ENCODE peak calls at places on chromosomes 1 and 21, in four cellular contexts. One of them, this sample, is unnamed.

GRCh38 chr1:155208406-155208655 is 164 bp upstream of the MTX1 start:
- DNase-seq in SK-N-SH: no peak
- DNase-seq in K562: no peak
- DNase-seq in HepG2: no peak
- DNase-seq in this sample: no peak

GRCh38 chr1:75954594-75954993 is 22.4 kb upstream of the ASB17 start:
- DNase-seq in SK-N-SH: no peak
- DNase-seq in K562: no peak
- DNase-seq in HepG2: no peak
- DNase-seq in this sample: no peak

GRCh38 chr21:33403128-33403785 is at the start of gene IFNGR2:
- DNase-seq in SK-N-SH: peak
- DNase-seq in HepG2: no peak
- DNase-seq in K562: peak
- DNase-seq in this sample: peak

GRCh38 chr1:202656951-202657646 is 53.2 kb downstream of the SYT2 start:
- DNase-seq in K562: peak
- DNase-seq in HepG2: peak
- DNase-seq in SK-N-SH: no peak
- DNase-seq in this sample: peak

GRCh38 chr1:212235848-212236247 is 49.4 kb upstream of the PPP2R5A start:
- DNase-seq in HepG2: no peak
- DNase-seq in SK-N-SH: no peak
- DNase-seq in K562: no peak
- DNase-seq in this sample: no peak

GRCh38 chr1:78284354-78284753 is 206.4 kb upstream of the PTGFR start:
- DNase-seq in HepG2: no peak
- DNase-seq in SK-N-SH: no peak
- DNase-seq in K562: no peak
- DNase-seq in this sample: no peak

GRCh38 chr1:231040019-231040799 is at the start of gene FAM89A:
- DNase-seq in HepG2: no peak
- DNase-seq in K562: peak
- DNase-seq in SK-N-SH: peak
- DNase-seq in this sample: peak

GRCh38 chr1:60989745-60990718 is 92.3 kb upstream of the NFIA start:
- DNase-seq in SK-N-SH: peak
- DNase-seq in HepG2: no peak
- DNase-seq in K562: peak
- DNase-seq in this sample: no peak

GRCh38 chr1:220878223-220879081 is 791 bp upstream of the HLX start:
- DNase-seq in K562: no peak
- DNase-seq in SK-N-SH: no peak
- DNase-seq in HepG2: no peak
- DNase-seq in this sample: no peak

GRCh38 chr1:153260980-153261792 is 1.7 kb downstream of the LORICRIN start:
- DNase-seq in K562: no peak
- DNase-seq in SK-N-SH: peak
- DNase-seq in HepG2: no peak
- DNase-seq in this sample: peak

GRCh38 chr1:203428981-203429599 is 46.5 kb upstream of the PRELP start:
- DNase-seq in SK-N-SH: no peak
- DNase-seq in HepG2: no peak
- DNase-seq in K562: no peak
- DNase-seq in this sample: no peak

GRCh38 chr1:29177022-29177705 is 4.5 kb downstream of the SRSF4 start:
- DNase-seq in SK-N-SH: no peak
- DNase-seq in HepG2: no peak
- DNase-seq in K562: no peak
- DNase-seq in this sample: no peak

GRCh38 chr1:192766876-192767275 is 42.0 kb upstream of the RGS2 start:
- DNase-seq in K562: no peak
- DNase-seq in SK-N-SH: no peak
- DNase-seq in HepG2: no peak
- DNase-seq in this sample: peak

GRCh38 chr1:223700388-223700918 is 11.9 kb upstream of the CAPN2 start:
- DNase-seq in HepG2: no peak
- DNase-seq in K562: no peak
- DNase-seq in SK-N-SH: no peak
- DNase-seq in this sample: no peak

GRCh38 chr1:16719571-16720402 is 20.5 kb upstream of the RNU1-4 start:
- DNase-seq in K562: peak
- DNase-seq in HepG2: no peak
- DNase-seq in SK-N-SH: peak
- DNase-seq in this sample: peak

GRCh38 chr1:74508449-74508848 is 4.0 kb downstream of the LRRC53 start:
- DNase-seq in HepG2: no peak
- DNase-seq in K562: no peak
- DNase-seq in SK-N-SH: peak
- DNase-seq in this sample: no peak

GRCh38 chr1:3195480-3195815 is 126.4 kb downstream of the PRDM16 start:
- DNase-seq in SK-N-SH: no peak
- DNase-seq in K562: no peak
- DNase-seq in HepG2: no peak
- DNase-seq in this sample: no peak

GRCh38 chr1:91282695-91283420 is 121.8 kb downstream of the HFM1 start:
- DNase-seq in HepG2: peak
- DNase-seq in K562: peak
- DNase-seq in SK-N-SH: peak
- DNase-seq in this sample: peak

GRCh38 chr1:9100471-9101043 is 28.3 kb downstream of the GPR157 start:
- DNase-seq in HepG2: peak
- DNase-seq in SK-N-SH: no peak
- DNase-seq in K562: no peak
- DNase-seq in this sample: no peak

GRCh38 chr1:154220970-154221814 is 437 bp downstream of the UBAP2L start:
- DNase-seq in K562: peak
- DNase-seq in HepG2: no peak
- DNase-seq in SK-N-SH: peak
- DNase-seq in this sample: peak

GRCh38 chr1:232029297-232029696 is 402.7 kb downstream of the DISC1 start:
- DNase-seq in HepG2: no peak
- DNase-seq in K562: no peak
- DNase-seq in SK-N-SH: peak
- DNase-seq in this sample: no peak

GRCh38 chr1:229225331-229225782 is 45.6 kb upstream of the RAB4A start:
- DNase-seq in HepG2: peak
- DNase-seq in SK-N-SH: no peak
- DNase-seq in K562: no peak
- DNase-seq in this sample: no peak
- TF ChIP-seq MAX in HepG2: peak
- TF ChIP-seq MAX in SK-N-SH: no peak
- TF ChIP-seq MAX in K562: no peak
- TF ChIP-seq MAX in this sample: no peak

GRCh38 chr1:173134800-173135199 is 72.3 kb downstream of the TNFSF4 start:
- DNase-seq in K562: no peak
- DNase-seq in SK-N-SH: no peak
- DNase-seq in HepG2: no peak
- DNase-seq in this sample: no peak
- TF ChIP-seq FOXJ3 in K562: no peak
- TF ChIP-seq FOXJ3 in SK-N-SH: no peak
- TF ChIP-seq FOXJ3 in HepG2: no peak
- TF ChIP-seq FOXJ3 in this sample: no peak

GRCh38 chr1:182601416-182601786 is 2.8 kb downstream of the RGS16 start:
- DNase-seq in SK-N-SH: peak
- DNase-seq in K562: peak
- DNase-seq in HepG2: peak
- DNase-seq in this sample: peak

GRCh38 chr1:182600745-182601415 is 3.3 kb downstream of the RGS16 start:
- DNase-seq in K562: no peak
- DNase-seq in SK-N-SH: no peak
- DNase-seq in HepG2: no peak
- DNase-seq in this sample: no peak

GRCh38 chr1:182598296-182598695 is 5.9 kb downstream of the RGS16 start:
- DNase-seq in SK-N-SH: no peak
- DNase-seq in K562: no peak
- DNase-seq in HepG2: no peak
- DNase-seq in this sample: no peak

GRCh38 chr1:182600036-182600713 is 4.0 kb downstream of the RGS16 start:
- DNase-seq in SK-N-SH: no peak
- DNase-seq in HepG2: no peak
- DNase-seq in K562: no peak
- DNase-seq in this sample: no peak

DNA sequence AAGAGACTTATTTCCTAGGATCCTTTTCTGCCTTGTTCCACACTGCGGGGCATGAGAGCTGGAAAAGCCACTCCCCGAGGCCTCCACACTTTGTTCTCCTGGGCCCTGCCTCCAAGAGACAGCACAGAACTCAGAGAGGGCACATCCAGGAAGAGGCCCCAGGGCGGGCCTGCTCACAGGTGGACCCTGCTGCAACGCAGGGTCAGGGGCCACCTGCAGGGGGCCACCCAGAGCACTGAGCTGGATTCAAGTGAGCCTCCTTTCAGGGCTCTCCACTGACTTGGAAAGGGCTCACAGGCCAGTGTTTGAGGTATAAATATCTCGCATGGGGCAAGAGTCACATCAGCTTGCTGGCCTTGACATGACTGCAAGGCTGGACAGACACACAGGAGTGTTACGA is 4.8 kb downstream of the RGS16 start:
- DNase-seq in K562: peak
- DNase-seq in SK-N-SH: peak
- DNase-seq in HepG2: no peak
- DNase-seq in this sample: peak
- TF ChIP-seq MAX in K562: no peak
- TF ChIP-seq MAX in SK-N-SH: no peak
- TF ChIP-seq MAX in HepG2: no peak
- TF ChIP-seq MAX in this sample: no peak

GRCh38 chr21:40511976-40512375 is 335.0 kb downstream of the DSCAM start:
- DNase-seq in HepG2: no peak
- DNase-seq in SK-N-SH: no peak
- DNase-seq in K562: no peak
- DNase-seq in this sample: no peak
- TF ChIP-seq FOXJ3 in HepG2: no peak
- TF ChIP-seq FOXJ3 in SK-N-SH: no peak
- TF ChIP-seq FOXJ3 in K562: no peak
- TF ChIP-seq FOXJ3 in this sample: no peak

GRCh38 chr1:46248122-46248920 is 758 bp downstream of the RAD54L start:
- DNase-seq in HepG2: peak
- DNase-seq in K562: peak
- DNase-seq in SK-N-SH: peak
- DNase-seq in this sample: peak
- TF ChIP-seq MAX in HepG2: no peak
- TF ChIP-seq MAX in K562: no peak
- TF ChIP-seq MAX in SK-N-SH: no peak
- TF ChIP-seq MAX in this sample: no peak

DNA sequence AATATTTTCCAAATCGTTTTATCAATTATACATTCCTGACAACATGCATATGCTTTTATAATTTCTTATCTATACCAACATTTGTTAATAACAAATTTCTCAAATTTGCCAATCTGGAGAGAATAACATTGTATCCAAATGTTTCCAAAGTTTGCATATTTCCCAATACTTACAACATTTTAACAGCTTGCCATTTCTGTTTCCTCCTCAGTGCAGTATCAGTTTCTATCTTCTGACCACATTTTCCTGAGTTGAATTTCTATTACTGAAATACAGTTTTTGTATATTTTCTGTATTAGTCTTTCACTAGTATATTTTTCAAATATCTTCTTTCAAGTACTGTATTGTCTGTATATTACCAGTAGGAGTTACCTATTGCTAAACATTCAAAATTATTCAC is 1594.3 kb downstream of the PLA2G4A start:
- DNase-seq in HepG2: no peak
- DNase-seq in SK-N-SH: no peak
- DNase-seq in K562: no peak
- DNase-seq in this sample: no peak
- TF ChIP-seq FOXJ3 in HepG2: no peak
- TF ChIP-seq FOXJ3 in SK-N-SH: no peak
- TF ChIP-seq FOXJ3 in K562: no peak
- TF ChIP-seq FOXJ3 in this sample: no peak

This sample was measured in WTC11.